ENCODE peak calls at places on chromosomes 7 and 10, in six cellular contexts. F is fibroblast of lung, V is NCI-H2171, S is GM13977, U is amniotic stem cell, M is Right ventricle myocardium superior. B is an unnamed sample.

GRCh38 chr10:75355706-75356105 is 45.9 kb downstream of the ZNF503 start:
- DNase-seq in M (no peak), U (no peak), S (no peak), V (no peak), F (no peak), B (no peak)

GRCh38 chr10:71281646-71282322 is 37.3 kb upstream of the SLC29A3 start:
- DNase-seq in F (no peak), M (no peak), S (no peak), V (no peak), U (no peak), B (no peak)

GRCh38 chr7:50362712-50363282 is 58.3 kb downstream of the IKZF1 start:
- DNase-seq in M (no peak), S (no peak), U (no peak), F (no peak), V (no peak), B (no peak)

GRCh38 chr7:91883676-91884362 is 3.3 kb upstream of the MTERF1 start:
- DNase-seq in U (no peak), M (no peak), V (no peak), F (peak; percentile 86), S (no peak), B (no peak)

GRCh38 chr10:31028076-31028475 is 3.6 kb downstream of the ZNF438 start:
- DNase-seq in S (no peak), M (no peak), U (no peak), F (no peak), V (no peak), B (no peak)

GRCh38 chr7:151783958-151784575 is 92.8 kb downstream of the PRKAG2 start:
- DNase-seq in M (peak; percentile 35), S (no peak), F (no peak), V (no peak), U (no peak), B (no peak)

GRCh38 chr7:152579070-152579469 is 96.9 kb downstream of the XRCC2 start:
- DNase-seq in V (no peak), S (no peak), U (no peak), F (no peak), M (no peak), B (no peak)

GRCh38 chr10:43263551-43264323 is 3.1 kb downstream of the RASGEF1A start:
- DNase-seq in U (no peak), M (peak; percentile 32), S (peak; percentile 45), F (no peak), V (no peak), B (no peak)

GRCh38 chr7:156419782-156420181 is 220.8 kb upstream of the RNF32 start:
- DNase-seq in V (no peak), M (no peak), S (no peak), F (no peak), U (no peak), B (no peak)

GRCh38 chr10:11091517-11092102 is 73.9 kb downstream of the CELF2 start:
- DNase-seq in V (no peak), F (no peak), M (no peak), S (no peak), U (no peak), B (no peak)

GRCh38 chr10:89393898-89394297 is 1.5 kb downstream of the IFIT1 start:
- DNase-seq in S (no peak), F (no peak), V (no peak), M (no peak), U (no peak), B (no peak)

GRCh38 chr7:40810274-40810673 is 675.5 kb downstream of the SUGCT start:
- DNase-seq in F (peak; percentile 66), V (no peak), M (no peak), S (no peak), U (no peak), B (no peak)

GRCh38 chr7:144720139-144720538 is 115.7 kb downstream of the TPK1 start:
- DNase-seq in M (no peak), S (no peak), V (no peak), U (no peak), F (peak; percentile 6), B (no peak)

GRCh38 chr7:154903083-154903731 is 99.7 kb downstream of the PAXIP1 start:
- DNase-seq in F (no peak), S (no peak), M (no peak), U (no peak), V (no peak), B (no peak)

GRCh38 chr7:89987665-89988064 is 166.6 kb upstream of the STEAP1 start:
- DNase-seq in V (no peak), F (no peak), M (no peak), S (no peak), U (no peak), B (no peak)

GRCh38 chr10:72012801-72013200 is 48.6 kb downstream of the CHST3 start:
- DNase-seq in F (no peak), M (no peak), U (no peak), S (no peak), V (no peak), B (no peak)

GRCh38 chr10:71234970-71235681 is 22.8 kb downstream of the UNC5B start:
- DNase-seq in U (no peak), V (no peak), F (peak; percentile 92), M (peak; percentile 81), S (no peak), B (peak; percentile 71)

GRCh38 chr7:5450549-5451327 is 27.1 kb upstream of the TNRC18 start:
- DNase-seq in U (peak; percentile 29), S (peak; percentile 78), V (peak; percentile 18), F (peak; percentile 37), M (peak; percentile 75), B (no peak)

GRCh38 chr7:116665447-116665996 is 6.5 kb upstream of the MET start:
- DNase-seq in S (no peak), V (no peak), F (peak; percentile 10), M (no peak), U (no peak), B (no peak)

B was measured in ureter.